ENCODE peak calls at places on chromosomes 12 and 14, in nine cellular contexts. Z is Panc1, T is GM13977, O is ovary, Q is IMR-90, G is mesothelial cell of epicardium, L is endothelial cell, M is HepG2, U is GM12865. H is an unnamed sample.

GRCh38 chr12:22744197-22744596 is 119.2 kb downstream of the ETNK1 start:
- DNase-seq in Z (no peak), T (no peak), O (no peak), Q (no peak), G (no peak), L (no peak), M (no peak), U (no peak), H (no peak)

GRCh38 chr14:101736071-101736470 is 25.4 kb upstream of the PPP2R5C start:
- DNase-seq in Z (no peak), T (no peak), O (no peak), Q (no peak), G (no peak), L (no peak), M (no peak), U (no peak), H (no peak)

GRCh38 chr12:113359939-113360748 is 1.8 kb downstream of the PLBD2 start:
- DNase-seq in Z (no peak), T (no peak), O (peak; percentile 34), Q (no peak), G (no peak), L (no peak), M (peak; percentile 35), U (no peak), H (peak; percentile 22)

GRCh38 chr12:115910057-115910456 is 367.4 kb downstream of the MED13L start:
- DNase-seq in Z (no peak), T (no peak), O (no peak), Q (no peak), G (no peak), L (no peak), M (no peak), U (no peak), H (no peak)

GRCh38 chr12:4099276-4099675 is 174.3 kb upstream of the CCND2 start:
- DNase-seq in Z (no peak), T (no peak), O (no peak), Q (no peak), G (no peak), L (no peak), M (no peak), U (no peak), H (no peak)

GRCh38 chr12:23060161-23060560 is 435.2 kb downstream of the ETNK1 start:
- DNase-seq in Z (no peak), T (no peak), O (no peak), Q (no peak), G (no peak), L (no peak), M (no peak), U (no peak), H (no peak)

GRCh38 chr12:79883216-79883615 is 51.7 kb downstream of the PPP1R12A start:
- DNase-seq in Z (no peak), T (no peak), O (no peak), Q (peak; percentile 68), G (no peak), L (no peak), M (no peak), U (no peak), H (no peak)

GRCh38 chr12:67425394-67425793 is 156.2 kb downstream of the CAND1 start:
- DNase-seq in Z (no peak), T (no peak), O (no peak), Q (no peak), G (no peak), L (no peak), M (no peak), U (no peak), H (no peak)

GRCh38 chr12:64320611-64321010 is 69.9 kb downstream of the C12orf56 start:
- DNase-seq in Z (no peak), T (no peak), O (no peak), Q (no peak), G (no peak), L (no peak), M (no peak), U (no peak), H (no peak)

GRCh38 chr14:30129795-30130194 is 202.1 kb upstream of the PRKD1 start:
- DNase-seq in Z (no peak), T (no peak), O (no peak), Q (peak; percentile 17), G (no peak), L (no peak), M (no peak), U (no peak), H (no peak)

GRCh38 chr12:75571651-75572050 is 60.2 kb upstream of the KRR1 start:
- DNase-seq in Z (no peak), T (no peak), O (no peak), Q (no peak), G (no peak), L (no peak), M (no peak), U (no peak), H (no peak)

GRCh38 chr14:77314043-77314442 is 6.6 kb downstream of the POMT2 start:
- DNase-seq in Z (peak; percentile 66), T (no peak), O (no peak), Q (peak; percentile 89), G (no peak), L (no peak), M (no peak), U (no peak), H (no peak)

GRCh38 chr14:32509632-32510187 is 180.6 kb downstream of the AKAP6 start:
- DNase-seq in Z (no peak), T (no peak), O (peak; percentile 45), Q (peak; percentile 97), G (no peak), L (no peak), M (peak; percentile 50), U (no peak), H (no peak)

GRCh38 chr12:130456375-130457199 is 118.9 kb downstream of the PIWIL1 start:
- DNase-seq in Z (no peak), T (no peak), O (no peak), Q (no peak), G (no peak), L (no peak), M (no peak), U (no peak), H (no peak)

GRCh38 chr14:95895720-95896119 is 19.1 kb downstream of the TUNAR start:
- DNase-seq in Z (no peak), T (peak; percentile 47), O (no peak), Q (no peak), G (no peak), L (peak; percentile 50), M (peak; percentile 18), U (peak; percentile 51), H (peak; percentile 37)

GRCh38 chr12:132397152-132397933 is 68.0 kb upstream of the GALNT9 start:
- DNase-seq in Z (no peak), T (no peak), O (no peak), Q (no peak), G (no peak), L (no peak), M (no peak), U (no peak), H (no peak)
- TF ChIP-seq CTCF in Z (no peak), T (no peak), O (no peak), Q (no peak), G (no peak), L (no peak), M (no peak), U (no peak), H (no peak)

GRCh38 chr12:121010860-121011259 is 5.4 kb downstream of the C12orf43 start:
- DNase-seq in Z (no peak), T (no peak), O (no peak), Q (no peak), G (no peak), L (no peak), M (no peak), U (no peak), H (no peak)
- TF ChIP-seq CTCF in Z (no peak), T (no peak), O (no peak), Q (no peak), G (no peak), L (no peak), M (no peak), U (no peak), H (no peak)

GRCh38 chr14:28609228-28609828 is 157.3 kb upstream of the FOXG1 start:
- DNase-seq in Z (peak; percentile 25), T (peak; percentile 6), O (no peak), Q (peak; percentile 1), G (no peak), L (peak; percentile 75), M (peak; percentile 58), U (peak; percentile 41), H (peak; percentile 51)
- TF ChIP-seq CTCF in Z (peak; percentile 70), T (peak; percentile 80), O (no peak), Q (peak; percentile 54), G (peak; percentile 72), L (peak; percentile 82), M (peak; percentile 93), U (peak; percentile 64), H (peak; percentile 64)

GRCh38 chr14:60790850-60791249 is 56.3 kb downstream of the MNAT1 start:
- DNase-seq in Z (no peak), T (no peak), O (no peak), Q (no peak), G (no peak), L (no peak), M (no peak), U (no peak), H (no peak)

GRCh38 chr14:60789656-60790055 is 55.1 kb downstream of the MNAT1 start:
- DNase-seq in Z (no peak), T (no peak), O (no peak), Q (peak; percentile 6), G (no peak), L (no peak), M (no peak), U (no peak), H (no peak)

GRCh38 chr14:60786905-60787304 is 52.3 kb downstream of the MNAT1 start:
- DNase-seq in Z (no peak), T (no peak), O (no peak), Q (no peak), G (no peak), L (no peak), M (no peak), U (no peak), H (no peak)
- TF ChIP-seq CTCF in Z (no peak), T (no peak), O (no peak), Q (no peak), G (no peak), L (no peak), M (no peak), U (no peak), H (no peak)

GRCh38 chr12:48750769-48751356 is 34.4 kb upstream of the CCNT1 start:
- DNase-seq in Z (no peak), T (no peak), O (no peak), Q (peak; percentile 44), G (no peak), L (no peak), M (no peak), U (no peak), H (peak; percentile 36)
- TF ChIP-seq CTCF in Z (no peak), T (no peak), O (no peak), Q (no peak), G (no peak), L (no peak), M (no peak), U (no peak), H (peak; percentile 28)

H was measured in activated CD8-positive, alpha-beta T cell treated with anti-CD3 and anti-CD28 coated beads for 36 hours.